ENCODE peak calls at places on chromosome 21, in five cellular contexts. One of them, this sample, is unnamed.

GRCh38 chr21:27818847-27819246 is 852.0 kb upstream of the ADAMTS5 start:
- DNase-seq in uterus: no peak
- DNase-seq in breast epithelium: no peak
- DNase-seq in ascending aorta: no peak
- DNase-seq in left lung: no peak
- DNase-seq in this sample: peak

GRCh38 chr21:14114251-14114650 is 96.5 kb downstream of the LIPI start:
- DNase-seq in uterus: no peak
- DNase-seq in breast epithelium: no peak
- DNase-seq in ascending aorta: no peak
- DNase-seq in left lung: no peak
- DNase-seq in this sample: no peak

GRCh38 chr21:38910390-38911008 is 104.8 kb downstream of the ETS2 start:
- DNase-seq in uterus: no peak
- DNase-seq in breast epithelium: no peak
- DNase-seq in ascending aorta: no peak
- DNase-seq in left lung: no peak
- DNase-seq in this sample: no peak

GRCh38 chr21:41816583-41817165 is 49.8 kb upstream of the RIPK4 start:
- DNase-seq in uterus: peak
- DNase-seq in breast epithelium: peak
- DNase-seq in ascending aorta: peak
- DNase-seq in left lung: peak
- DNase-seq in this sample: peak

GRCh38 chr21:41834926-41835663 is 44.0 kb downstream of the PRDM15 start:
- DNase-seq in uterus: no peak
- DNase-seq in breast epithelium: no peak
- DNase-seq in ascending aorta: peak
- DNase-seq in left lung: peak
- DNase-seq in this sample: no peak

GRCh38 chr21:17585875-17586450 is 26.7 kb downstream of the BTG3 start:
- DNase-seq in uterus: no peak
- DNase-seq in breast epithelium: no peak
- DNase-seq in ascending aorta: no peak
- DNase-seq in left lung: no peak
- DNase-seq in this sample: peak

GRCh38 chr21:25459993-25460392 is 147.3 kb downstream of the MRPL39 start:
- DNase-seq in uterus: no peak
- DNase-seq in breast epithelium: no peak
- DNase-seq in ascending aorta: no peak
- DNase-seq in left lung: no peak
- DNase-seq in this sample: no peak

GRCh38 chr21:15421947-15422346 is 307.8 kb upstream of the USP25 start:
- DNase-seq in uterus: no peak
- DNase-seq in breast epithelium: no peak
- DNase-seq in ascending aorta: no peak
- DNase-seq in left lung: no peak
- DNase-seq in this sample: no peak

GRCh38 chr21:36890086-36890485 is 76.4 kb downstream of the HLCS start:
- DNase-seq in uterus: no peak
- DNase-seq in breast epithelium: no peak
- DNase-seq in ascending aorta: no peak
- DNase-seq in left lung: no peak
- DNase-seq in this sample: no peak

GRCh38 chr21:25848309-25848708 is 113.5 kb downstream of the GABPA start:
- DNase-seq in uterus: no peak
- DNase-seq in breast epithelium: no peak
- DNase-seq in ascending aorta: no peak
- DNase-seq in left lung: no peak
- DNase-seq in this sample: no peak

GRCh38 chr21:25557170-25557569 is 50.1 kb downstream of the MRPL39 start:
- DNase-seq in uterus: no peak
- DNase-seq in breast epithelium: no peak
- DNase-seq in ascending aorta: no peak
- DNase-seq in left lung: no peak
- DNase-seq in this sample: no peak

GRCh38 chr21:17270234-17270633 is 242.6 kb upstream of the CXADR start:
- DNase-seq in uterus: peak
- DNase-seq in breast epithelium: no peak
- DNase-seq in ascending aorta: no peak
- DNase-seq in left lung: no peak
- DNase-seq in this sample: peak

GRCh38 chr21:34882719-34883131 is 166.4 kb downstream of the RUNX1 start:
- DNase-seq in uterus: no peak
- DNase-seq in breast epithelium: no peak
- DNase-seq in ascending aorta: no peak
- DNase-seq in left lung: no peak
- DNase-seq in this sample: no peak

GRCh38 chr21:34885125-34885524 is 164.0 kb downstream of the RUNX1 start:
- DNase-seq in uterus: no peak
- DNase-seq in breast epithelium: no peak
- DNase-seq in ascending aorta: no peak
- DNase-seq in left lung: no peak
- DNase-seq in this sample: peak

GRCh38 chr21:34883501-34884271 is 165.4 kb downstream of the RUNX1 start:
- DNase-seq in uterus: no peak
- DNase-seq in breast epithelium: no peak
- DNase-seq in ascending aorta: no peak
- DNase-seq in left lung: no peak
- DNase-seq in this sample: no peak

GRCh38 chr21:34885636-34886553 is 163.2 kb downstream of the RUNX1 start:
- DNase-seq in uterus: no peak
- DNase-seq in breast epithelium: no peak
- DNase-seq in ascending aorta: no peak
- DNase-seq in left lung: no peak
- DNase-seq in this sample: peak

GRCh38 chr21:34884346-34884929 is 164.7 kb downstream of the RUNX1 start:
- DNase-seq in uterus: no peak
- DNase-seq in breast epithelium: no peak
- DNase-seq in ascending aorta: no peak
- DNase-seq in left lung: no peak
- DNase-seq in this sample: peak
- H3K4me3 ChIP-seq in uterus: no peak
- H3K4me3 ChIP-seq in breast epithelium: peak
- H3K4me3 ChIP-seq in ascending aorta: peak
- H3K4me3 ChIP-seq in left lung: peak
- H3K4me3 ChIP-seq in this sample: peak

DNA sequence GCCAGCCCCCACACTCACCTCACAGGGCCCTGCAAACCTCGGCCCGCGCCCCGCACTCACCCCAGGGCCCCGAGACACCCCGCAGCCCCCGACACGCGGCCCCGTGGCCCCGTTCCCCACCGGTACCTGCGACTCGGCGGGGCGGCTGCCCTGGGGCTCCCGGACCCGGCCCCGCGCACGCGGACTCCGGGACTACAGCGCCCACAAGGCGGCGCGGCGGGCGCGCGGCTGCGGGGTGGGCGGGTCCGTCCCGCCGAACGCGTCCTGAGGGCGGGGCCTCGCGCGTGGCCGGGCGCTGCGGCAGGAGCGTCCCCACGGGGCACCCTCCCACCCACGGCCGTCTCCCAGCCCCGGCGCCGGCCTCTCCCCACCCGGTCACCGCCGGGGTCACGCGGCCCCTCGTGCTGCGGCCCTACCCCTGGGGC is at the start of gene SLC19A1:
- DNase-seq in uterus: peak
- DNase-seq in breast epithelium: peak
- DNase-seq in ascending aorta: peak
- DNase-seq in left lung: peak
- DNase-seq in this sample: peak
- TF ChIP-seq CTCF in uterus: peak
- TF ChIP-seq CTCF in breast epithelium: no peak
- TF ChIP-seq CTCF in ascending aorta: no peak
- TF ChIP-seq CTCF in left lung: peak
- TF ChIP-seq CTCF in this sample: peak

GRCh38 chr21:33327326-33327725 is 2.6 kb downstream of the IFNAR1 start:
- DNase-seq in uterus: no peak
- DNase-seq in breast epithelium: no peak
- DNase-seq in ascending aorta: no peak
- DNase-seq in left lung: no peak
- DNase-seq in this sample: no peak
- H3K4me3 ChIP-seq in uterus: no peak
- H3K4me3 ChIP-seq in breast epithelium: no peak
- H3K4me3 ChIP-seq in ascending aorta: no peak
- H3K4me3 ChIP-seq in left lung: no peak
- H3K4me3 ChIP-seq in this sample: no peak

DNA sequence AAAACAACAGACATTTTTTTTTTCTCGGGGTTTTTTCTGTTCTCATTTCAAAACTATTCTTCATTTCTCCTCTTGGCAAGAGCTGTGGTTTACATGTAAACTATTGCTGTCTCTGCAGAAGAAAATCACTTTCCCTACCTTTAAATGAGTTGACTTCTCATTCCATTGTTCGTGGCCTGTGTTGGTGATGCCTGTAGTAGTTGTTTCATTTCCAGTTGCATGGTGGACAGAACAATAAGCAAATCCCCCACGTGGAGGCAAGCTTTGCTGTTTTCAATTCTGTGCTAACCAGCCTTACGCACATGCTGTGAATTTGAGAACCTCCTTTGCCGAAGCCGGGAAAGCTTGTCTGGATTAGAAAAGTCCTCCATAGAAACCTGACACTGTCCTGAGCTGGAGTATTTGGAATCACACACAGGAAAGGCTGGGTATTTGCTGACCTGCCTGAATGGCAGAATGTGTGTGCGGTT is 26.2 kb upstream of the MAP3K7CL start:
- DNase-seq in uterus: no peak
- DNase-seq in breast epithelium: no peak
- DNase-seq in ascending aorta: no peak
- DNase-seq in left lung: no peak
- DNase-seq in this sample: peak
- TF ChIP-seq CTCF in uterus: no peak
- TF ChIP-seq CTCF in breast epithelium: no peak
- TF ChIP-seq CTCF in ascending aorta: no peak
- TF ChIP-seq CTCF in left lung: no peak
- TF ChIP-seq CTCF in this sample: no peak

GRCh38 chr21:42939581-42940413 is 14.4 kb upstream of the ERVH48-1 start:
- DNase-seq in uterus: peak
- DNase-seq in breast epithelium: peak
- DNase-seq in ascending aorta: peak
- DNase-seq in left lung: peak
- DNase-seq in this sample: peak
- H3K4me3 ChIP-seq in uterus: peak
- H3K4me3 ChIP-seq in breast epithelium: no peak
- H3K4me3 ChIP-seq in ascending aorta: peak
- H3K4me3 ChIP-seq in left lung: no peak
- H3K4me3 ChIP-seq in this sample: peak